ENCODE peak calls at places on chromosomes 11 and 22, in ten cellular contexts. O, D, U, C, Y, Q, B, X, K and W are unnamed samples.

GRCh38 chr22:32823024-32823730 is 21.7 kb downstream of the TIMP3 start:
- DNase-seq in O (peak), K (no peak), X (no peak), Y (no peak), C (peak), Q (peak), D (peak), U (peak), B (no peak), W (no peak)

GRCh38 chr22:38831166-38831945 is 12.5 kb downstream of the NPTXR start:
- DNase-seq in C (peak), X (peak), B (no peak), U (peak), O (peak), Q (no peak), D (no peak), Y (no peak), K (no peak), W (no peak)

GRCh38 chr11:86627776-86628455 is 44.5 kb downstream of the ME3 start:
- DNase-seq in Q (no peak), B (no peak), X (no peak), Y (no peak), O (peak), K (no peak), U (no peak), C (no peak), D (no peak), W (no peak)

GRCh38 chr11:47881145-47881544 is 33.0 kb upstream of the NUP160 start:
- DNase-seq in D (no peak), C (no peak), K (peak), O (no peak), X (no peak), Q (no peak), B (peak), U (no peak), Y (no peak), W (no peak)

GRCh38 chr11:44334356-44335004 is 24.5 kb upstream of the ALX4 start:
- DNase-seq in B (no peak), O (no peak), X (peak), C (no peak), Y (no peak), Q (no peak), U (no peak), D (no peak), K (no peak), W (no peak)

GRCh38 chr22:32448980-32449379 is 15.3 kb downstream of the BPIFC start:
- DNase-seq in U (no peak), B (no peak), X (no peak), K (no peak), D (no peak), Y (no peak), O (no peak), Q (no peak), C (no peak), W (no peak)

GRCh38 chr11:86596861-86597632 is 75.4 kb downstream of the ME3 start:
- DNase-seq in K (no peak), X (no peak), D (no peak), O (no peak), Y (no peak), Q (no peak), C (peak), U (no peak), B (peak), W (no peak)

GRCh38 chr11:13928566-13929251 is 33.8 kb upstream of the SPON1 start:
- DNase-seq in B (no peak), Y (peak), K (no peak), O (peak), C (peak), U (no peak), D (no peak), Q (no peak), X (no peak), W (no peak)

GRCh38 chr22:31628969-31629723 is 32.9 kb downstream of the PISD start:
- DNase-seq in K (no peak), D (no peak), C (no peak), B (no peak), O (no peak), U (no peak), X (no peak), Q (no peak), Y (no peak), W (no peak)

GRCh38 chr11:29449280-29450074 is 567.4 kb downstream of the KCNA4 start:
- DNase-seq in D (no peak), X (no peak), O (no peak), Q (no peak), C (no peak), U (no peak), K (no peak), Y (no peak), B (no peak), W (no peak)

GRCh38 chr11:19646921-19647320 is 65.7 kb upstream of the NAV2 start:
- DNase-seq in Y (no peak), U (no peak), K (no peak), C (peak), D (no peak), O (peak), X (no peak), Q (peak), B (peak), W (no peak)

GRCh38 chr22:17569971-17570511 is 6.7 kb downstream of the SLC25A18 start:
- DNase-seq in O (peak), C (peak), K (peak), D (no peak), Q (no peak), U (no peak), X (no peak), B (no peak), Y (no peak), W (no peak)

GRCh38 chr11:27514076-27514475 is 7.5 kb upstream of the LIN7C start:
- DNase-seq in K (no peak), Q (no peak), O (no peak), D (no peak), C (no peak), B (no peak), X (no peak), U (no peak), Y (no peak), W (no peak)

GRCh38 chr22:47996446-47996857 is 1234.0 kb downstream of the TBC1D22A start:
- DNase-seq in Y (no peak), O (no peak), U (no peak), X (no peak), C (no peak), Q (no peak), K (no peak), D (no peak), B (no peak), W (no peak)

GRCh38 chr11:5596611-5597201 is at the start of gene TRIM6:
- DNase-seq in C (peak), O (peak), Y (no peak), U (peak), K (peak), X (peak), D (peak), Q (no peak), B (peak), W (no peak)

GRCh38 chr22:37320726-37321286 is 38.5 kb downstream of the CYTH4 start:
- DNase-seq in B (no peak), K (no peak), C (no peak), U (no peak), Q (no peak), Y (no peak), X (no peak), D (no peak), O (no peak), W (no peak)

GRCh38 chr11:24502425-24502824 is 5.6 kb downstream of the LUZP2 start:
- DNase-seq in D (no peak), Y (no peak), C (no peak), O (no peak), X (peak), B (no peak), U (no peak), K (no peak), Q (no peak), W (no peak)

GRCh38 chr22:22812031-22812905 is 75.3 kb upstream of the IGLL5 start:
- DNase-seq in K (no peak), B (no peak), C (no peak), O (no peak), X (no peak), Y (peak), Q (no peak), D (no peak), U (no peak), W (no peak)

GRCh38 chr11:66068923-66069714 is 953 bp upstream of the PACS1 start:
- DNase-seq in C (peak), O (peak), Y (no peak), K (peak), D (no peak), B (peak), Q (no peak), U (peak), X (no peak), W (peak)

GRCh38 chr22:49950396-49950994 is 10.1 kb upstream of the PIM3 start:
- DNase-seq in Q (no peak), K (no peak), X (no peak), O (no peak), C (no peak), D (no peak), Y (no peak), U (no peak), B (no peak), W (no peak)

GRCh38 chr11:803770-804598 is 1.0 kb downstream of the PIDD1 start:
- DNase-seq in K (no peak), X (no peak), D (no peak), U (peak), Q (no peak), B (no peak), C (no peak), Y (no peak), O (no peak), W (no peak)

GRCh38 chr11:133911169-133911568 is 45.6 kb downstream of the IGSF9B start:
- DNase-seq in D (no peak), U (no peak), B (no peak), Y (no peak), X (no peak), Q (no peak), C (no peak), K (no peak), O (no peak), W (no peak)

GRCh38 chr11:111408789-111409727 is 30.0 kb upstream of the POU2AF1 start:
- DNase-seq in K (peak), U (no peak), Y (no peak), Q (peak), C (peak), O (peak), B (no peak), X (no peak), D (no peak), W (no peak)

GRCh38 chr11:64500176-64501013 is 90.6 kb upstream of the SLC22A12 start:
- DNase-seq in B (no peak), K (no peak), U (no peak), Q (no peak), O (peak), Y (no peak), D (no peak), X (no peak), C (no peak), W (no peak)

GRCh38 chr11:58907780-58908179 is 31.5 kb upstream of the GLYATL1 start:
- DNase-seq in Q (no peak), O (no peak), C (no peak), D (no peak), K (no peak), Y (no peak), B (no peak), X (no peak), U (no peak), W (no peak)

GRCh38 chr11:85316967-85317366 is 310.2 kb downstream of the DLG2 start:
- DNase-seq in O (no peak), D (no peak), Y (no peak), C (no peak), K (no peak), X (no peak), U (no peak), B (no peak), Q (no peak), W (no peak)

GRCh38 chr22:18000441-18001039 is 23.8 kb downstream of the MICAL3 start:
- DNase-seq in O (no peak), B (no peak), D (peak), Q (no peak), Y (no peak), K (no peak), C (no peak), U (peak), X (no peak), W (peak)

GRCh38 chr11:61737636-61738386 is 14.6 kb upstream of the MYRF start:
- DNase-seq in Q (no peak), U (no peak), K (no peak), C (no peak), B (no peak), Y (no peak), O (no peak), X (no peak), D (no peak), W (no peak)

GRCh38 chr11:65242389-65242788 is 19.4 kb upstream of the POLA2 start:
- DNase-seq in C (no peak), K (no peak), B (no peak), X (no peak), O (no peak), Y (no peak), Q (no peak), D (no peak), U (no peak), W (no peak)

DNA sequence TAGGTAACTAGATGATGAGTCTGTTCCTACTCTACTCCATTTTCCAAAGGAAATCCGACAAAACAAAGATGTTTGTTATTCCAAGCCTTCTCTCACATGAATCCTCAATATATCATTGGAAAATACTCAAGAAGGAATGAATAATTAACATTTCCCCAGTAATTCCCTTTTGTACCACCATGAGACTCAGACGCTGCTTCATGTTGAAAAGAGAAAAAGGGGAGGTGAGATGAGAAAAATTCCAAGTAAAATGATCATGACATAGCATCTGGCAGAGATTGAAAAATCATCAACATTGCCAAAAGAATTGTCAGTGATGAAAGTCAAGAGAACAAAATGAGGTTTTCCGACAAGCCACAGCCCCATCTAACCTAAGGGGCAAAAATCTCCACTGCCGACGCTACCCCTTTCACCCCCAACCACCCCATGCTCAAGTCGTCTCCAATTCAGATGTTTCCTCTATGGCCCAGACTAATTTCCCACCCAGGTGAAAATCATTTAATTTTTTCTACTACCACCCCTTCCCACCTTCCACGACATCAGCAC is 1.3 kb downstream of the RAB6A start:
- DNase-seq in Y (no peak), D (no peak), K (no peak), X (no peak), O (peak), Q (peak), B (no peak), C (peak), U (no peak), W (no peak)
- TF ChIP-seq CTCF in Y (peak), D (peak), K (no peak), X (peak), O (peak), Q (peak), B (peak), C (peak), U (peak), W (no peak)

GRCh38 chr11:33682446-33682845 is 18.2 kb downstream of the C11orf91 start:
- DNase-seq in B (no peak), K (no peak), D (no peak), C (no peak), O (no peak), Q (no peak), X (no peak), U (no peak), Y (no peak), W (no peak)
- TF ChIP-seq CTCF in B (no peak), K (no peak), D (no peak), C (peak), O (no peak), Q (peak), X (no peak), U (no peak), Y (no peak), W (no peak)

GRCh38 chr22:20167643-20168322 is 16.9 kb upstream of the CCDC188 start:
- DNase-seq in O (no peak), K (no peak), U (no peak), Q (no peak), B (no peak), X (no peak), C (no peak), Y (no peak), D (no peak), W (no peak)

GRCh38 chr22:20166703-20167102 is 15.8 kb upstream of the CCDC188 start:
- DNase-seq in C (no peak), K (no peak), U (no peak), D (no peak), Y (no peak), Q (no peak), B (no peak), O (no peak), X (no peak), W (no peak)

GRCh38 chr22:20165913-20166312 is 15.1 kb upstream of the CCDC188 start:
- DNase-seq in X (no peak), B (no peak), K (no peak), Q (no peak), O (no peak), Y (no peak), C (no peak), D (no peak), U (no peak), W (no peak)

GRCh38 chr22:20165421-20165820 is 14.6 kb upstream of the CCDC188 start:
- DNase-seq in C (no peak), Y (no peak), X (no peak), O (no peak), B (no peak), Q (no peak), K (no peak), U (no peak), D (no peak), W (no peak)

GRCh38 chr22:20164863-20165262 is 14.0 kb upstream of the CCDC188 start:
- DNase-seq in Q (no peak), O (no peak), B (no peak), Y (no peak), X (no peak), C (no peak), K (no peak), U (no peak), D (no peak), W (no peak)
- TF ChIP-seq CTCF in Q (no peak), O (no peak), B (no peak), Y (no peak), X (no peak), C (no peak), K (no peak), U (no peak), D (no peak), W (no peak)

GRCh38 chr11:23112987-23113886 is 253.0 kb upstream of the CCDC179 start:
- DNase-seq in Q (peak), Y (no peak), O (peak), U (no peak), B (no peak), C (peak), D (peak), X (no peak), K (no peak), W (no peak)
- TF ChIP-seq CTCF in Q (peak), Y (peak), O (peak), U (peak), B (no peak), C (peak), D (peak), X (peak), K (peak), W (peak)

GRCh38 chr11:20688761-20689160 is 19.4 kb downstream of the NELL1 start:
- DNase-seq in D (no peak), K (no peak), X (no peak), B (no peak), U (no peak), O (no peak), Q (no peak), Y (no peak), C (no peak), W (no peak)
- TF ChIP-seq CTCF in D (no peak), K (no peak), X (no peak), B (no peak), U (no peak), O (no peak), Q (no peak), Y (no peak), C (no peak), W (no peak)

DNA sequence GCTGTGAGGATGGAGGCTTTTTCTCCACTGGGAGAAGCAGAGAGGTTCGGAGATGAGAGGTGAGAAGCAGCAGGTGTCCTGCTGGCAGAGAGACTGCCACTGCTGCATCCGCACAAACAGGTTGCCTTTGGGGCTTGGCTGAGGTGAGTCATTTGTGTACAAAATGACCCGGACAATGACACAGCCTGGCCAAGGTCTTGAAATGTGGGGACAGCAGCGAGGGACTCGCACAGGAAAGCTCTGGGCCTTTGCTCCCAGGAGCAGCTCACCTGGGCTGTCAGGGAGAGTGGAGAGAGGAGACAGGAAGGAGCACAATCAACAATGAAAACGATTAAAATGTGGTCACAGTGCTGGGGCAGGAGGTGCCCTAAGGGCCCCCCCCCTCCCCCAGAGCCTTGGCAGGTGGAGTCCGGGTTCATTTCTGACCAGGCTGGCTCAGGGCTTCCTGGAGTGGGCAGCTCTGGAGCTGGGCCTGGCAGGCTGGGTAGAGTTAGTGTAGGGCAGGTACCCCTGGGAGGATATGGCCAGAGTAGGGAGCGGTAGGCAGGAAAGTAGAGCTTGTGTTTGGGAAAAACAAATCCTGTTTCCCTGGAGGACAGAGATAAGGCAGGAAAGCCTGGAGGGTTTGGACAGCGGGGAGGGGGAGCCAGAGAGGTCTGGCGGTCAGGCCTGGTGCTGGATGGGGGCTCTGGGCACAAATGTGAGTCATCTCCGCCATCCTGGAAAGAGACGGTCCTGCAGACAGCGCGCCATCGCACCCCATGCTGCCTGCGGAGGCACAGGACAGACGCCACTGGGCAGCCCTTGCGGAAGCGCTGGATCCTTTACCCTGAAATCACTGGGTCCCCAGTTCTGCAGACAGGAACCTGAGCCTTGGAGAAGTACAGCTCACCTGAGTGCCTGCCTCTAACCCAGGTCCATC is 37.8 kb upstream of the CELSR1 start:
- DNase-seq in Y (no peak), D (no peak), O (no peak), U (no peak), X (peak), K (no peak), C (no peak), Q (no peak), B (peak), W (no peak)
- TF ChIP-seq CTCF in Y (no peak), D (no peak), O (no peak), U (no peak), X (no peak), K (no peak), C (no peak), Q (no peak), B (no peak), W (no peak)

DNA sequence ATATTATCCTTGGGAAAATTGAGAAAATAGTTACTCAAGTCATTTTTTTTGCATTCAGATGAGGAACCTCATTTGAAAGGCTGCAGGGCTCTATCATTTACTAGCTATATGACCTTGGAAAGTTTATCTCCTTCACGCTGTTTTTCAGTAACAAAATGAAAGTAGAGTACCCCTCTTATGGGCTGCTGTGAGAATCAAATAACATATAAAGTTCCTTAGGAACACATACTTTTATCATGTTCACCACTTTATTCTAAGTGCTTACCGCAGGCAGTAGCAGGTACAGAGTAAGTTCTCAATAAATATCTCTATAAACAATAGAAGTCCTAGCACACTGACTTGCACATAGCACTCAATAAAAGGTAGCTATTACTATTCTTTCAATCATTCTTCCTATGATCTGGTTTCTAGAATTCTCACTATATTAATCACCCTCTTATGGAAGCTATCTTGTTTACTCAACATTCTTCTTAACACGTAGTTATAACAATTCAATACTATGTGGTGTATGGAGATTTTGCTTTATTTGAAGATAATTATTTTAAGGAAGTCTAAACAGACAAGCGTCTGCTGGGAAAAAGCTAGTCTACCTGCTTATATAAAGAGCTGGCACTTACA is 1.9 kb downstream of the C11orf71 start:
- DNase-seq in K (no peak), O (no peak), U (no peak), Y (no peak), D (no peak), X (no peak), C (no peak), Q (no peak), B (no peak), W (no peak)
- TF ChIP-seq CTCF in K (no peak), O (no peak), U (no peak), Y (no peak), D (no peak), X (no peak), C (no peak), Q (no peak), B (no peak), W (no peak)